ENCODE peak calls at places on chromosomes 5 and 9, in seven cellular contexts. One of them, this sample, is unnamed.

GRCh38 chr9:91273853-91274552 is 87.7 kb downstream of the AUH start:
- DNase-seq in neural progenitor cell: no peak
- DNase-seq in GM23248: peak; percentile 69
- DNase-seq in SK-N-SH: no peak
- DNase-seq in GM23338: no peak
- DNase-seq in PC-3: peak; percentile 47
- DNase-seq in HCT116: peak; percentile 8
- DNase-seq in this sample: peak; percentile 63

GRCh38 chr5:128536229-128536860 is 1.7 kb downstream of the FBN2 start:
- DNase-seq in neural progenitor cell: peak; percentile 76
- DNase-seq in GM23248: peak; percentile 6
- DNase-seq in PC-3: no peak
- DNase-seq in SK-N-SH: no peak
- DNase-seq in HCT116: no peak
- DNase-seq in GM23338: peak; percentile 64
- DNase-seq in this sample: no peak

GRCh38 chr5:75338408-75338807 is 1.4 kb downstream of the HMGCR start:
- DNase-seq in GM23248: no peak
- DNase-seq in neural progenitor cell: no peak
- DNase-seq in SK-N-SH: no peak
- DNase-seq in PC-3: no peak
- DNase-seq in GM23338: no peak
- DNase-seq in HCT116: no peak
- DNase-seq in this sample: no peak

GRCh38 chr9:86644315-86645034 is 290.3 kb upstream of the TUT7 start:
- DNase-seq in PC-3: no peak
- DNase-seq in GM23338: no peak
- DNase-seq in neural progenitor cell: peak; percentile 42
- DNase-seq in HCT116: no peak
- DNase-seq in GM23248: no peak
- DNase-seq in SK-N-SH: no peak
- DNase-seq in this sample: no peak

GRCh38 chr9:4366649-4367330 is 66.9 kb upstream of the GLIS3 start:
- DNase-seq in HCT116: peak; percentile 32
- DNase-seq in PC-3: peak; percentile 74
- DNase-seq in SK-N-SH: peak; percentile 12
- DNase-seq in neural progenitor cell: peak; percentile 64
- DNase-seq in GM23248: peak; percentile 70
- DNase-seq in GM23338: peak; percentile 78
- DNase-seq in this sample: peak; percentile 32

GRCh38 chr9:136544549-136545064 is 1.2 kb downstream of the NOTCH1 start:
- DNase-seq in SK-N-SH: peak; percentile 63
- DNase-seq in GM23338: no peak
- DNase-seq in PC-3: peak; percentile 44
- DNase-seq in HCT116: no peak
- DNase-seq in neural progenitor cell: peak; percentile 71
- DNase-seq in GM23248: peak; percentile 65
- DNase-seq in this sample: peak; percentile 25

GRCh38 chr5:59496524-59497134 is 396.9 kb downstream of the PDE4D start:
- DNase-seq in HCT116: no peak
- DNase-seq in GM23338: peak; percentile 80
- DNase-seq in PC-3: peak; percentile 39
- DNase-seq in SK-N-SH: no peak
- DNase-seq in GM23248: peak; percentile 48
- DNase-seq in neural progenitor cell: peak; percentile 9
- DNase-seq in this sample: peak; percentile 41

GRCh38 chr5:56812110-56812509 is 3.2 kb upstream of the MAP3K1 start:
- DNase-seq in PC-3: no peak
- DNase-seq in SK-N-SH: peak; percentile 31
- DNase-seq in GM23248: peak; percentile 21
- DNase-seq in neural progenitor cell: no peak
- DNase-seq in HCT116: no peak
- DNase-seq in GM23338: no peak
- DNase-seq in this sample: peak; percentile 34

GRCh38 chr9:125663127-125663526 is 43.9 kb downstream of the MAPKAP1 start:
- DNase-seq in SK-N-SH: no peak
- DNase-seq in PC-3: peak; percentile 76
- DNase-seq in GM23248: peak; percentile 73
- DNase-seq in neural progenitor cell: no peak
- DNase-seq in GM23338: no peak
- DNase-seq in HCT116: peak; percentile 68
- DNase-seq in this sample: no peak

GRCh38 chr5:90866915-90867715 is 308.5 kb downstream of the ADGRV1 start:
- DNase-seq in GM23248: peak; percentile 81
- DNase-seq in PC-3: no peak
- DNase-seq in HCT116: no peak
- DNase-seq in GM23338: no peak
- DNase-seq in neural progenitor cell: no peak
- DNase-seq in SK-N-SH: no peak
- DNase-seq in this sample: no peak

GRCh38 chr5:15787676-15788075 is 287.7 kb downstream of the FBXL7 start:
- DNase-seq in SK-N-SH: no peak
- DNase-seq in HCT116: no peak
- DNase-seq in neural progenitor cell: no peak
- DNase-seq in PC-3: no peak
- DNase-seq in GM23248: no peak
- DNase-seq in GM23338: no peak
- DNase-seq in this sample: no peak

GRCh38 chr5:57698785-57699184 is 216.2 kb upstream of the ACTBL2 start:
- DNase-seq in GM23248: peak; percentile 0
- DNase-seq in SK-N-SH: no peak
- DNase-seq in PC-3: peak; percentile 94
- DNase-seq in HCT116: peak; percentile 76
- DNase-seq in GM23338: peak; percentile 90
- DNase-seq in neural progenitor cell: peak; percentile 14
- DNase-seq in this sample: no peak

GRCh38 chr5:178453224-178453623 is 137.0 kb downstream of the COL23A1 start:
- DNase-seq in HCT116: no peak
- DNase-seq in GM23338: no peak
- DNase-seq in GM23248: peak; percentile 34
- DNase-seq in neural progenitor cell: no peak
- DNase-seq in PC-3: peak; percentile 46
- DNase-seq in SK-N-SH: no peak
- DNase-seq in this sample: no peak

GRCh38 chr5:173763410-173763809 is 124.7 kb upstream of the CPEB4 start:
- DNase-seq in HCT116: no peak
- DNase-seq in neural progenitor cell: no peak
- DNase-seq in GM23248: no peak
- DNase-seq in SK-N-SH: no peak
- DNase-seq in PC-3: no peak
- DNase-seq in GM23338: no peak
- DNase-seq in this sample: no peak

GRCh38 chr5:50975840-50976239 is 309.4 kb downstream of the PARP8 start:
- DNase-seq in GM23338: no peak
- DNase-seq in neural progenitor cell: no peak
- DNase-seq in PC-3: no peak
- DNase-seq in HCT116: no peak
- DNase-seq in GM23248: no peak
- DNase-seq in SK-N-SH: no peak
- DNase-seq in this sample: no peak

GRCh38 chr5:122311400-122311887 is 593 bp upstream of the SNCAIP start:
- DNase-seq in SK-N-SH: no peak
- DNase-seq in GM23248: peak; percentile 23
- DNase-seq in HCT116: no peak
- DNase-seq in GM23338: peak; percentile 73
- DNase-seq in PC-3: no peak
- DNase-seq in neural progenitor cell: no peak
- DNase-seq in this sample: no peak

GRCh38 chr9:2018764-2019548 is 3.8 kb downstream of the SMARCA2 start:
- DNase-seq in GM23338: peak; percentile 85
- DNase-seq in neural progenitor cell: peak; percentile 72
- DNase-seq in PC-3: no peak
- DNase-seq in SK-N-SH: no peak
- DNase-seq in GM23248: peak; percentile 28
- DNase-seq in HCT116: no peak
- DNase-seq in this sample: peak; percentile 19

GRCh38 chr5:141547488-141547887 is 58.6 kb downstream of the PCDHGC5 start:
- DNase-seq in PC-3: no peak
- DNase-seq in SK-N-SH: no peak
- DNase-seq in neural progenitor cell: peak; percentile 33
- DNase-seq in GM23338: peak; percentile 30
- DNase-seq in HCT116: peak; percentile 35
- DNase-seq in GM23248: peak; percentile 41
- DNase-seq in this sample: peak; percentile 39

GRCh38 chr5:78665519-78665918 is 16.9 kb upstream of the LHFPL2 start:
- DNase-seq in neural progenitor cell: no peak
- DNase-seq in GM23248: no peak
- DNase-seq in SK-N-SH: no peak
- DNase-seq in HCT116: no peak
- DNase-seq in GM23338: no peak
- DNase-seq in PC-3: no peak
- DNase-seq in this sample: no peak

GRCh38 chr9:88531920-88532319 is 3.1 kb upstream of the NXNL2 start:
- DNase-seq in SK-N-SH: no peak
- DNase-seq in HCT116: no peak
- DNase-seq in neural progenitor cell: peak; percentile 44
- DNase-seq in GM23338: peak; percentile 71
- DNase-seq in GM23248: no peak
- DNase-seq in PC-3: no peak
- DNase-seq in this sample: no peak
- H3K4me3 ChIP-seq in SK-N-SH: no peak overlapping the region
- H3K4me3 ChIP-seq in HCT116: no peak overlapping the region
- H3K4me3 ChIP-seq in neural progenitor cell: peak overlapping the region; percentile 38
- H3K4me3 ChIP-seq in GM23338: peak overlapping the region; percentile 52
- H3K4me3 ChIP-seq in GM23248: no peak overlapping the region
- H3K4me3 ChIP-seq in PC-3: no peak overlapping the region
- H3K4me3 ChIP-seq in this sample: no peak overlapping the region

DNA sequence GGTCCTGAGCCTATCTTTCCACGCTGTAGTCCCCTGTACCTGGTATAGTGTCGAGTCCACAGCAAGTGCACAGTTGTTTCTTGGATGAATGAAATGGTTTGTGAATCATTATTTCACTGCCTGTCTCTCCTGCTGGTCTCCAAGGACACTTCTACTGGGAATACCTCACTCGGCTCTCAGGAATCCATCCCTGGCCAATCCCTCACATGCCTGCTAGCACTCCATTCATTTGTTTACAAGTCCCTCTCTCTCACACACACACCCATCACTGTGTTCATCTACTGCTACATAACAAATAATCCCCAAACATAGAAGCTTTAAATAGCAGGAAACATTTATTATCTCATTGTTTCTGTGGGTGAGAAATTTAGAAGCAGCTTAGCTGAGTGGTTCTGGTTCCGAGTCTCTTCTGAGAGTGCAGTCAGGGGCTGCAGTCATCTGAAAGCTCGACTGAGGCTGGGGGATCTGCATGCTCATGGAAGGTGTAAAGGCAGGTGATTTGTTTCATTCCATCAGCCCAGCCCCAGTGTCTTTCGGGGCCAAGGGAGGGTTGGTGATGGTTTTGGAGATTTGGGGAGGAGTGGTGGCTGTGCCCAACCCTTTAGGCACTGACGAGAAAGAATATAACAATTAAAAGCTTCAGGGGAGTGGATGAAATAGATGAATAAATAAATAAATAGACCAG is 132.7 kb upstream of the IER5L start:
- DNase-seq in neural progenitor cell: no peak
- DNase-seq in GM23248: peak; percentile 60
- DNase-seq in GM23338: no peak
- DNase-seq in HCT116: no peak
- DNase-seq in SK-N-SH: no peak
- DNase-seq in PC-3: no peak
- DNase-seq in this sample: no peak
- TF ChIP-seq EZH2phosphoT487 in neural progenitor cell: no peak
- TF ChIP-seq EZH2phosphoT487 in GM23248: no peak
- TF ChIP-seq EZH2phosphoT487 in GM23338: no peak
- TF ChIP-seq EZH2phosphoT487 in HCT116: no peak
- TF ChIP-seq EZH2phosphoT487 in SK-N-SH: no peak
- TF ChIP-seq EZH2phosphoT487 in PC-3: no peak
- TF ChIP-seq EZH2phosphoT487 in this sample: no peak

GRCh38 chr5:63963080-63963735 is 963 bp upstream of the HTR1A start:
- DNase-seq in SK-N-SH: peak; percentile 46
- DNase-seq in neural progenitor cell: peak; percentile 95
- DNase-seq in HCT116: peak; percentile 19
- DNase-seq in GM23248: peak; percentile 88
- DNase-seq in GM23338: peak; percentile 97
- DNase-seq in PC-3: peak; percentile 74
- DNase-seq in this sample: peak; percentile 57

GRCh38 chr5:63961125-63961597 is 1.1 kb downstream of the HTR1A start:
- DNase-seq in neural progenitor cell: no peak
- DNase-seq in HCT116: no peak
- DNase-seq in GM23338: peak; percentile 16
- DNase-seq in GM23248: no peak
- DNase-seq in PC-3: no peak
- DNase-seq in SK-N-SH: no peak
- DNase-seq in this sample: no peak

GRCh38 chr5:63960646-63961045 is 1.6 kb downstream of the HTR1A start:
- DNase-seq in GM23248: no peak
- DNase-seq in GM23338: peak; percentile 61
- DNase-seq in HCT116: no peak
- DNase-seq in SK-N-SH: no peak
- DNase-seq in PC-3: no peak
- DNase-seq in neural progenitor cell: no peak
- DNase-seq in this sample: no peak

GRCh38 chr5:63962345-63962744 is at the start of gene HTR1A:
- DNase-seq in SK-N-SH: no peak
- DNase-seq in HCT116: no peak
- DNase-seq in GM23248: no peak
- DNase-seq in PC-3: no peak
- DNase-seq in GM23338: peak; percentile 33
- DNase-seq in neural progenitor cell: peak; percentile 39
- DNase-seq in this sample: no peak

DNA sequence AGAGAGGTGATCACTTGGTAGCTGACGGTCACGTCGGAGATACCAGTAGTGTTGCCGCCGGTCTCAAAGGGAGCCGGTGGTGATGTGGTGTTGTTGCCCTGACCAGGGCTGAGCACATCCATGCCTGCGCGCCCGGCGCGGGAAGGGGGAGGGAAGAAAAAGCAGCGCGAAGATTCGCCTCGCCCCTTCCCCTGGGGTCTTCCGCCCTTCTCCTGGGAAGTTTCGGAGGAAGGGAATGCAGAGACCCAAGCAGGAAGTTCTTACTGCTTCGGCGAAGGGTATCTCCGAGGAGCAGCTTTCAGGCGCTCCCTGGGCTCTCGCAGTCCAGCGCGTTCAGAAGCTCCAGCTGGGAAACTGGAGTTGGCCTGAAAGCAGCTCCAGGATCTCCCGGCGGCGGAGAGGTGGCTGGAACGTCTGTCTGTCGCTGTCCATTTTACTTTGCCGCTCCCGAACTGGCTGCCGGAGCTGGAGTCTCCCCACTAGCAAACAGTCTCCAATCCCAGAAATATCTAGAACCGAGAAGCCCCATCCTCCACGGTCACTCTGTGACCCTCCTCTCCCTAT is 565 bp downstream of the HTR1A start:
- DNase-seq in neural progenitor cell: peak; percentile 75
- DNase-seq in SK-N-SH: no peak
- DNase-seq in GM23248: no peak
- DNase-seq in PC-3: no peak
- DNase-seq in HCT116: no peak
- DNase-seq in GM23338: peak; percentile 55
- DNase-seq in this sample: no peak
- H3K4me3 ChIP-seq in neural progenitor cell: peak overlapping the region; percentile 45
- H3K4me3 ChIP-seq in SK-N-SH: no peak overlapping the region
- H3K4me3 ChIP-seq in GM23248: no peak overlapping the region
- H3K4me3 ChIP-seq in PC-3: no peak overlapping the region
- H3K4me3 ChIP-seq in HCT116: no peak overlapping the region
- H3K4me3 ChIP-seq in GM23338: peak overlapping the region; percentile 75
- H3K4me3 ChIP-seq in this sample: no peak overlapping the region

DNA sequence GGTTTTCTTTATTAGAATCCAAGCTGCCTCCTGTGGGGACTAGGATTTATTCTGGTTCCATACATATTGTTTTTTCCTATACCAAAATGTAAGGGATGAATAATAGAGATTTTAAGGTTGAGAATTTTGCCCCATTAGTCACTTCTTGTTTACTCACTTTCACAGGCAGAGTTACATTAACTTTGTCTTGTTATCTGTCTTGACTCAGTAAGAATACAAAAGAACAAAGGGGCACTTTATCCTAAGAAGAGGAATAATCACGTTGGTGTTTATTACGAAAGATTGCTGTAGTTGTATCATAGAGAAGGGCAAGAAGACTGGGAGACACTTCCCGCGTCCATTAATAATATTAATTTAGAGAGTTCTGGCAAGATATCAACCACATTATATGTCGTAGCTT is 599.7 kb upstream of the FTMT start:
- DNase-seq in neural progenitor cell: no peak
- DNase-seq in HCT116: peak; percentile 40
- DNase-seq in SK-N-SH: no peak
- DNase-seq in GM23338: no peak
- DNase-seq in PC-3: peak; percentile 86
- DNase-seq in GM23248: peak; percentile 61
- DNase-seq in this sample: no peak
- TF ChIP-seq EZH2phosphoT487 in neural progenitor cell: no peak
- TF ChIP-seq EZH2phosphoT487 in HCT116: no peak
- TF ChIP-seq EZH2phosphoT487 in SK-N-SH: no peak
- TF ChIP-seq EZH2phosphoT487 in GM23338: no peak
- TF ChIP-seq EZH2phosphoT487 in PC-3: no peak
- TF ChIP-seq EZH2phosphoT487 in GM23248: no peak
- TF ChIP-seq EZH2phosphoT487 in this sample: no peak

This sample was measured in OCI-LY7.